ENCODE peak calls at places on chromosome 20, in six cellular contexts. S is AG04450, E is HL-60, R is right cardiac atrium, B is fibroblast of lung, D is kidney epithelial cell. G is an unnamed sample.

GRCh38 chr20:6711950-6712634 is 55.4 kb upstream of the BMP2 start:
- DNase-seq in B (no peak), D (no peak), R (no peak), S (no peak), E (no peak), G (no peak)

GRCh38 chr20:17504326-17504897 is 26.8 kb downstream of the BFSP1 start:
- DNase-seq in E (no peak), B (no peak), R (peak; percentile 67), S (no peak), D (no peak), G (no peak)

GRCh38 chr20:2890743-2891142 is 17.5 kb downstream of the PTPRA start:
- DNase-seq in R (no peak), E (no peak), D (no peak), B (peak; percentile 41), S (no peak), G (no peak)

GRCh38 chr20:1734269-1734858 is 76.8 kb upstream of the SIRPG start:
- DNase-seq in D (no peak), S (no peak), R (no peak), B (peak; percentile 3), E (no peak), G (no peak)

GRCh38 chr20:24018796-24019195 is 30.2 kb upstream of the GGTLC1 start:
- DNase-seq in D (no peak), R (no peak), E (no peak), B (no peak), S (no peak), G (peak; percentile 48)

GRCh38 chr20:37345339-37346231 is at the start of gene SRC:
- DNase-seq in E (no peak), S (peak; percentile 27), R (peak; percentile 94), B (peak; percentile 70), D (no peak), G (peak; percentile 89)

GRCh38 chr20:32972181-32973076 is 31.8 kb downstream of the SUN5 start:
- DNase-seq in B (no peak), R (no peak), S (no peak), D (no peak), E (no peak), G (no peak)

GRCh38 chr20:1417273-1417672 is 24.4 kb upstream of the FKBP1A start:
- DNase-seq in S (no peak), E (no peak), B (peak; percentile 48), R (no peak), D (no peak), G (peak; percentile 14)

GRCh38 chr20:52943185-52943841 is 28.8 kb upstream of the TSHZ2 start:
- DNase-seq in B (peak; percentile 52), R (no peak), D (no peak), S (no peak), E (peak; percentile 10), G (no peak)

GRCh38 chr20:33438481-33438880 is 5.1 kb downstream of the SNTA1 start:
- DNase-seq in B (no peak), R (no peak), D (no peak), S (no peak), E (no peak), G (no peak)

GRCh38 chr20:2693286-2693995 is 861 bp downstream of the EBF4 start:
- DNase-seq in D (no peak), S (no peak), R (peak; percentile 81), E (no peak), B (peak; percentile 17), G (peak; percentile 22)

GRCh38 chr20:26208296-26209091 is 511.8 kb upstream of the ZNF337 start:
- DNase-seq in R (peak; percentile 62), D (no peak), S (no peak), E (no peak), B (peak; percentile 10), G (peak; percentile 32)
- H3K4me3 ChIP-seq in R (no peak overlapping the region), D (peak overlapping the region; percentile 25), S (peak overlapping the region; percentile 20), E (no peak overlapping the region), B (no peak overlapping the region), G (peak overlapping the region; percentile 43)

GRCh38 chr20:59560588-59561227 is 43.6 kb upstream of the PHACTR3 start:
- DNase-seq in B (no peak), E (peak; percentile 14), D (no peak), S (no peak), R (no peak), G (no peak)

GRCh38 chr20:59559863-59560262 is 44.5 kb upstream of the PHACTR3 start:
- DNase-seq in E (no peak), R (no peak), S (no peak), D (no peak), B (no peak), G (no peak)

GRCh38 chr20:59561228-59561605 is 43.1 kb upstream of the PHACTR3 start:
- DNase-seq in B (no peak), S (no peak), R (no peak), D (no peak), E (no peak), G (no peak)

GRCh38 chr20:59561614-59562277 is 42.6 kb upstream of the PHACTR3 start:
- DNase-seq in E (no peak), R (no peak), S (no peak), D (no peak), B (no peak), G (no peak)

DNA sequence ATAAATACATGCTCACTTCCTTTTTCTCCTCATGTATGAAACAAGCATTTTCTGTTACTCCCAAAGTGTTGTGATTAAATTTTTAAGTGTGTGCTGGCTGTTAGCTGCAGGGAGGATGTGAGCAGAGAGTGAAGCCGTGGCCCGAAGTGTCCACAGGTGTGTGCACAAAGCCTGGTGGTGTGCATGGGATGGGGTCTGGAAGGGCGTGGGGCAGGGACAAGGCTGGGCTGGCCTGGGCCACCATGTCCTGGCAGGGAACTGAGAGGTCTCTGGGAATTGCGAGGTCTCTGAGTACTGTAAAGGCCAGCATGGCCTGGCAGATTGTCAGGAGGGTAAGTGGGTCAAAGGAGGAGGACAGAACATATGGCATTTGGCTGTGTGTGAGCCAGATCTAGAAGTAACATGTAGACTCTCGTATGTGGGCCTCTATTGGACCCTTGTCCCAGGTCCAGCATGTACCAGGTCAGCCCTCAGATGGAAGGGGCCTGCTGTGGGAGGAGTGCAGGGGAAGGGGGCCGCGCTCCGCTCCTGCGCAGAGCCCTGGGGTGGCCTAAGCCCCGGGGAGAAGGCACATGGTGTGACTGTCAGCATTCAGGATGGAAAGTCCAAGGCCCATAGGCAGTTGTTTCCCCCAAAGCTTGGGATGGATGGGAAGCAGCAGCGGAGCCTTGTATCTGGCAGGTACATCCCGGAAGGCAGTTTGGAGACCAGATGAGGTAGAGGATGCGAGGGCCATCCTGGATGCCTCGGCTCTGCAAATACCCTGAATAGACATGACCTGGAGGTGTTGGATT is 45.1 kb upstream of the PHACTR3 start:
- DNase-seq in S (no peak), R (no peak), D (no peak), E (no peak), B (no peak), G (no peak)
- H3K27me3 ChIP-seq in S (no peaks in the 10 kb centered on the region), R (no peaks in the 10 kb centered on the region), D (no peaks in the 10 kb centered on the region), E (no peaks in the 10 kb centered on the region), B (no peaks in the 10 kb centered on the region), G (no peaks in the 10 kb centered on the region)

GRCh38 chr20:31593221-31594001 is 11.7 kb upstream of the ID1 start:
- DNase-seq in S (no peak), B (peak; percentile 89), E (no peak), R (peak; percentile 60), D (peak; percentile 90), G (peak; percentile 100)

GRCh38 chr20:31595654-31596411 is 9.3 kb upstream of the ID1 start:
- DNase-seq in R (peak; percentile 97), B (peak; percentile 83), E (no peak), S (peak; percentile 68), D (no peak), G (peak; percentile 99)

GRCh38 chr20:31595380-31595653 is 9.8 kb upstream of the ID1 start:
- DNase-seq in E (no peak), D (no peak), R (no peak), S (no peak), B (no peak), G (no peak)

GRCh38 chr20:31594558-31595379 is 10.3 kb upstream of the ID1 start:
- DNase-seq in E (no peak), B (no peak), D (no peak), S (no peak), R (peak; percentile 88), G (peak; percentile 74)

DNA sequence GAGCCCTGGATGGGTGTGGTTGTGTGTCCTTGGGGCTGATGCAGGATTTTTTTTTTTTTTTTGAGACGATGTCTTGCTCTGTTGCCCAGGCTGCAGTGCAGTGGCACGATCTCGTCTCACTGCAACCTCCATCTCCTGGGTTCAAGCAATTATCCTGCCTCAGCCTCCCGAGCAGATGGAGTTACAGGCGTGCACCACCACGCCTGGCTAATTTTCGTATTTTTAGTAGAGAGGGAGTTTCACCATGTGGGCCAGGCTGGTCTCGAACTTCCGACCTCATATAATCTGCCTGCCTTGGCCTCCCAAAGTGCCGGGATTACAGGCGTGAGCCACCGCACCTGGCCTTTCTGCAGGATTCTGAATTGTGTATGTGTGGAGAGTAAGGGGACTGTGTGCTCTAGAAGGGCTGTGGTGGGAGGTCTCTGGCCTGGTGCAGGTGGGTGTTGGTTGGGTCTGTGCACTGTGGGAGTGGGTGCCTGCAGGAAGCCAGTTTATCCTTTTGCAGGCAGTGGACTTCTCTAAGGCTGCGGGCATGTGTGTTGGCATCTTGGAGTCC is 11.0 kb upstream of the ID1 start:
- DNase-seq in S (no peak), R (peak; percentile 22), D (no peak), E (no peak), B (no peak), G (peak; percentile 11)
- H3K4me3 ChIP-seq in S (no peak overlapping the region), R (no peak overlapping the region), D (no peak overlapping the region), E (no peak overlapping the region), B (no peak overlapping the region), G (peak overlapping the region; percentile 33)

DNA sequence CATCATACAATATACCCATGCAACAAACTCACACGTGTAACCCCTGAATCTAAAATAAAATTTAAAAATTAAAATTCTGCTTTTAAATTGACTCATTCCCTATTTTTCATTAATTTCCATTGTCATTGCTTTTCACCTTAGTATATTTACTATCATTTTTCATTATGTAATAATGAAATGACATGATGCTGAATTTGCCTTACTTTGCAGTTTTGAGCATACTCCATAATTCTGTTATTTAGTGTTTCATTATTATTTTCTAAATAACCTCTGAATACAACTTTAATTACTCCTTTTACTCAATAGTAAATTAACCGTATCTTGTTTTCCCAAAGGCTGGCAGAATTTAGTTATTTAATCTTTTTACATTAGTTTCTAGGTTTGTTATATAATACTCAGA is 719.6 kb downstream of the DOK5 start:
- DNase-seq in S (no peak), B (no peak), D (no peak), R (no peak), E (no peak), G (no peak)
- H3K27me3 ChIP-seq in S (no peaks in the 10 kb centered on the region), B (no peaks in the 10 kb centered on the region), D (no peaks in the 10 kb centered on the region), R (no peaks in the 10 kb centered on the region), E (no peaks in the 10 kb centered on the region), G (no peaks in the 10 kb centered on the region)

DNA sequence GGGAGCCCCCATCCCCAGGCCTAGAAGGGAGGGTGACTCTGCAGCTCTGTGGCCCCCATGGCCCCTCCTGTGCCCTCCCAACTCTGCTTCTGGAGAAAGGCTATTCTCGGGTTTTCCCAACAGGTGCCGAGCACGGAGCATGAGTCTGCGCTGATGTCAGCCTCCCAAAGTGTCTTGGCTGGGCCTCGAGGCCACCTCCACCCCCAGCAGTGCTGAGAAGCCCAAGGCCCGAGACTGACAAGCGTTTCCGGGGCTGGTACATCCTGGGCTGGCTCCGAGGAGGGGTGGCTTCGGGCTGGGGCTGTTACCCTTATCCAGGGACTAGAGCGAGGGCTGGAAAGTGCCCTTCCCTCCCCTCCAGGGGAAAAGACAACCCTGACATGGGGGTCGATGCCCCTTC is 60.2 kb upstream of the GATA5 start:
- DNase-seq in R (no peak), D (no peak), S (no peak), E (no peak), B (no peak), G (no peak)
- H3K4me3 ChIP-seq in R (no peak overlapping the region), D (no peak overlapping the region), S (no peak overlapping the region), E (no peak overlapping the region), B (no peak overlapping the region), G (no peak overlapping the region)

GRCh38 chr20:64040231-64041039 is 4.5 kb downstream of the C20orf204 start:
- DNase-seq in D (no peak), R (no peak), S (no peak), B (no peak), E (no peak), G (no peak)
- H3K27me3 ChIP-seq in D (peaks cover 31% of the 10 kb centered on the region), R (no peaks in the 10 kb centered on the region), S (peaks cover 61% of the 10 kb centered on the region), B (peaks cover 26% of the 10 kb centered on the region), E (peaks cover 6% of the 10 kb centered on the region), G (no peaks in the 10 kb centered on the region)